ENCODE peak calls at places on chromosome 22, in seven cellular contexts. B, I, F, C, E, Z and A are unnamed samples.

GRCh38 chr22:45483918-45484499 is 18.7 kb upstream of the FBLN1 start:
- DNase-seq in B (peak; percentile 63), I (no peak), F (no peak), C (no peak), E (no peak), Z (no peak), A (peak; percentile 1)

GRCh38 chr22:40418366-40419201 is 48.2 kb downstream of the SGSM3 start:
- DNase-seq in B (no peak), I (no peak), F (no peak), C (no peak), E (peak; percentile 39), Z (no peak), A (peak; percentile 91)

GRCh38 chr22:31313366-31314147 is 21.3 kb upstream of the PIK3IP1 start:
- DNase-seq in B (peak; percentile 46), I (peak; percentile 50), F (peak; percentile 77), C (peak; percentile 85), E (peak; percentile 33), Z (peak; percentile 80), A (peak; percentile 75)

GRCh38 chr22:43796567-43796966 is 15.5 kb downstream of the EFCAB6 start:
- DNase-seq in B (no peak), I (peak; percentile 26), F (peak; percentile 58), C (peak; percentile 46), E (peak; percentile 13), Z (no peak), A (no peak)

GRCh38 chr22:28146401-28147304 is 227.6 kb upstream of the PITPNB start:
- DNase-seq in B (no peak), I (no peak), F (no peak), C (no peak), E (no peak), Z (no peak), A (no peak)

GRCh38 chr22:47965066-47965465 is 1202.6 kb downstream of the TBC1D22A start:
- DNase-seq in B (no peak), I (no peak), F (no peak), C (no peak), E (no peak), Z (no peak), A (no peak)

GRCh38 chr22:42959472-42960145 is 55.3 kb downstream of the PACSIN2 start:
- DNase-seq in B (peak; percentile 92), I (peak; percentile 40), F (peak; percentile 90), C (no peak), E (peak; percentile 48), Z (peak; percentile 72), A (no peak)

GRCh38 chr22:49663823-49664222 is 163.8 kb downstream of the BRD1 start:
- DNase-seq in B (no peak), I (no peak), F (no peak), C (no peak), E (no peak), Z (peak; percentile 1), A (no peak)

GRCh38 chr22:42881982-42882656 is 25.0 kb upstream of the ARFGAP3 start:
- DNase-seq in B (no peak), I (no peak), F (no peak), C (no peak), E (no peak), Z (no peak), A (no peak)

GRCh38 chr22:41687901-41688364 is 734 bp downstream of the SNU13 start:
- DNase-seq in B (no peak), I (no peak), F (peak; percentile 33), C (peak; percentile 42), E (no peak), Z (no peak), A (no peak)

GRCh38 chr22:49301398-49302149 is 526.1 kb downstream of the BRD1 start:
- DNase-seq in B (no peak), I (no peak), F (no peak), C (peak; percentile 15), E (no peak), Z (no peak), A (no peak)

DNA sequence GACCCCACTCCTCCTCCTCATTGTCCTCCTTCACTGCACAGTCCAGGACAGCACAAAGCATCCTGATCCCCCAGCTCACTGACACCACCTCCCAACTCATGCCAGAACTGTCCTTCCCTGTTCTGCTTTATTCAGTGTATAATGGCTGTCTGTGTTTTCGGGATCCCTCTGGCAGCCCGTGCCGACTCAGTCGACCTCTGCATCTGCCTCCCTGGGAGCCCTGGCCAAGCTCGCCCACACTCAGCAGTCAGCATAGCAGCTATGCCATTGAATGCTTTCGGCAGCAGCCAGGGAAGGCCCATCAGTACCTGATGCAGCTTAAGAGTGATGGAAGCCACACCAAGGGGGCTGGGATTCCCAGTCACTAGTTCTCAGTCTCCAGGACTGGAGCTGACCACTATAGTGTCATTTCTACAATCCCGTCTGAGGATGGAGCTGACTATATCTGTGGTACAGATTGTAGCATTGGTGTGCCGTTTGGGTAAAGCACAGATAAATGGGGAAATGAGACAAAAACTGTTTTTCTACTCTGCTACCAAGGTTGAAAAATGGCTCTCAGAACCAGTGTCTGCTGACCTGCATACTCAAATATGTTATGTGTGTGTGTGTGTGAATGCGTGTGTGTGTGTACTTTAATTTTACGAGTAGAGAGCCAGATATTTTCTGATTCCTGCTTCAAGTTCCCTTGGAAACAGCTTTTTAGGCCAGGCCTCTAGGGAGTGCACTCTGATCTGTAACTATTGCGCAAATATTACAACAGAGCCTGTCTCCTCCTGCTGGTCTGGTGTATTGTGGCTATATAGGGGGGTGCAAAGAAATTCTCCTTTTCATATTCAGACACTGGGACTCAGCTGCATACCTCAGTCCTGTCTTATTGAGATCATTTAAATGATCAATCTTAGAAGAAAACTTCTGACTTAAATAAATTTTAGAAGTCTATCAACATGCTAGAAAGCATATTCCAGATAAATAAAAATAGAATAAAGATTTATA is 78.8 kb upstream of the TOP3B start:
- DNase-seq in B (peak; percentile 83), I (peak; percentile 39), F (peak; percentile 92), C (peak; percentile 70), E (no peak), Z (peak; percentile 53), A (no peak)
- TF ChIP-seq CTCF in B (peak; percentile 60), I (no peak), F (peak; percentile 45), C (peak; percentile 32), E (peak; percentile 53), Z (peak; percentile 37), A (no peak)

DNA sequence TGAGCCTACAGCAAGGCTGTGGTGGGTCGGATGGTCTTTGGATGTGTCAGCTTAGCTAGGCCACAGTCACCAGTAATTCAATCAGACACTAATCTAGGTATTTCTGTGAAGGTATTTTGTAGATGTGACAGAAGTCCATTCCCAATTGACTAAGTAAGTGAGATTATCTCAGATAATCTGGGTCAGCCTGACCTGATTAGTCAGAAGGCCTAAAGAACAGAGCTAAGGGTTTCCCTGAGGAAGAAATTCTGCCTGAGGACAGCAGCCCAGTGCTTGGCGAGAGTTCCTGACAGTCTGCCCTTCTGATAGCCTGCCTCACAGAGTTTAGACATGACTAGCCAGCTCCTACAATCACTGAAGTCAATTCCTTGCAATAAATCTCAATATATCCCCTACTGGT is 28.7 kb downstream of the GUCD1 start:
- DNase-seq in B (no peak), I (peak; percentile 35), F (no peak), C (no peak), E (no peak), Z (no peak), A (no peak)
- TF ChIP-seq CTCF in B (no peak), I (no peak), F (no peak), C (no peak), E (no peak), Z (no peak), A (no peak)

GRCh38 chr22:22374163-22374562 is 129.6 kb downstream of the VPREB1 start:
- DNase-seq in B (no peak), I (no peak), F (no peak), C (no peak), E (no peak), Z (no peak), A (no peak)

GRCh38 chr22:22368516-22368915 is 123.9 kb downstream of the VPREB1 start:
- DNase-seq in B (no peak), I (no peak), F (no peak), C (no peak), E (no peak), Z (no peak), A (no peak)

GRCh38 chr22:22372063-22372462 is 127.5 kb downstream of the VPREB1 start:
- DNase-seq in B (no peak), I (no peak), F (no peak), C (no peak), E (no peak), Z (no peak), A (no peak)

GRCh38 chr22:22369962-22370265 is 125.3 kb downstream of the VPREB1 start:
- DNase-seq in B (no peak), I (no peak), F (no peak), C (no peak), E (no peak), Z (no peak), A (no peak)

DNA sequence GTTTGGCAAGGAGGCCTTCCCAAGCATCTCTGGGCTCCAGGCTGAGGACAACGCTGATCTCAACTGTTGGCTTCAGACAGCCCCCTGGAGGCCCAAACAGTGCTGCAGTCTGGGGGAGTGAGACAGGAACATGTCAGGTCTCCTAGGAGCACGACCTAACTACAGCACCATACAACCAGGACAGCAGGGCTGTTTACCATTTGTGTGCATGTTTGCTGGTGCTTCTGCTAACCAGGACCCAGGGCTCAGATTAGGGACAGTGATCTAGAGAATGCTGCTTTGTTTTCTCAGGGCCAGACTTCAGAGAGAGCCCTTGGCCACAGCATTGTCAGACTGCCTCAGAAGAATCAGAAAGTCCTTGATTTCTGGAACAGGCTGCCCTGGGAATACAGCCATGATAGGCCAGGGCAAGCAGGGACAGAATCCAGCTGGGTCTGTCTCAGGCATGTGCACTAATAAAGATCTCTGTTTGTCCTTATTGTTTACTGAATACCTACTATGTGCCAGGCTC is 126.5 kb downstream of the VPREB1 start:
- DNase-seq in B (no peak), I (no peak), F (no peak), C (peak; percentile 73), E (no peak), Z (peak; percentile 42), A (no peak)
- TF ChIP-seq CTCF in B (peak; percentile 33), I (no peak), F (no peak), C (no peak), E (peak; percentile 22), Z (no peak), A (no peak)

GRCh38 chr22:26691377-26691716 is 34.0 kb downstream of the MIAT start:
- DNase-seq in B (no peak), I (no peak), F (no peak), C (no peak), E (no peak), Z (no peak), A (no peak)

GRCh38 chr22:26700462-26700861 is 43.1 kb downstream of the MIAT start:
- DNase-seq in B (no peak), I (no peak), F (no peak), C (no peak), E (no peak), Z (no peak), A (no peak)

GRCh38 chr22:26692215-26692614 is 34.8 kb downstream of the MIAT start:
- DNase-seq in B (no peak), I (no peak), F (no peak), C (no peak), E (no peak), Z (no peak), A (no peak)

GRCh38 chr22:26701323-26701722 is 43.9 kb downstream of the MIAT start:
- DNase-seq in B (no peak), I (no peak), F (no peak), C (no peak), E (no peak), Z (no peak), A (no peak)

DNA sequence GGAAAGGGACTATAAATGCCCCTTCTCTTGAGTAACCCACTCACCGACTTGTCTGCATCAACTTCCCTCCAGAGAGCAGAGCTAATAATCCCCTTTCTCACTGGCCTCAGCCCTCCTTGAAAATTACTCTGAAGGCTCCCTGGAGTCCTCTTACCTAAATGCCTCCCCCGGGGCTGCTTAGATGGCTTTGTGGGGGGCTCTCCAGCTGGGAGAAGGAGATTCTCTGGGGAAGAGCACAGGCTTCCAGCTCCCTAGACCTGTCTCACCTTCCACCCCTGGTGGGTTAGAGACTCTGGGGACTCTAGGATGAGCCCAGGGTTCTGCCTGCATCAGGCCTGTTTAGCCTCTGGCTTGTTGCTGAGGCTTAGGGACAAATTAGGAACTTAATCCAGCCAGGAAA is 39.8 kb downstream of the MIAT start:
- DNase-seq in B (no peak), I (no peak), F (no peak), C (no peak), E (no peak), Z (no peak), A (no peak)
- TF ChIP-seq CTCF in B (no peak), I (no peak), F (no peak), C (no peak), E (no peak), Z (no peak), A (no peak)